ENCODE peak calls at places on chromosomes 11 and 22, in four cellular contexts. H is transverse colon, W is uterus, F is body of pancreas. R is an unnamed sample.
A peak's percentile ranks its signal among the peaks of the same experiment; 100 is the strongest.

GRCh38 chr11:64619811-64620285 is 28.8 kb downstream of the SLC22A12 start:
- DNase-seq in W (peak; percentile 86), H (peak; percentile 23), F (peak; percentile 80), R (peak; percentile 6)

GRCh38 chr11:128365044-128365443 is 222.3 kb downstream of the ETS1 start:
- DNase-seq in W (no peak), F (no peak), H (no peak), R (peak; percentile 73)

GRCh38 chr11:128610765-128611617 is 23.6 kb upstream of the ETS1 start:
- DNase-seq in F (no peak), H (peak; percentile 77), W (no peak), R (no peak)

GRCh38 chr11:104279587-104279986 is 115.6 kb upstream of the PDGFD start:
- DNase-seq in H (no peak), W (no peak), F (no peak), R (no peak)

GRCh38 chr22:46613606-46613997 is 6.6 kb upstream of the GRAMD4 start:
- DNase-seq in W (no peak), H (peak; percentile 40), F (no peak), R (no peak)

GRCh38 chr11:77619576-77620198 is 17.9 kb downstream of the CLNS1A start:
- DNase-seq in H (no peak), W (no peak), F (no peak), R (no peak)

GRCh38 chr22:37848587-37849088 is 581 bp upstream of the EIF3L start:
- DNase-seq in H (no peak), W (no peak), F (no peak), R (no peak)

GRCh38 chr11:130999992-131000770 is 83.9 kb upstream of the SNX19 start:
- DNase-seq in W (no peak), H (no peak), F (no peak), R (peak; percentile 90)

GRCh38 chr22:38924197-38924952 is 33.0 kb upstream of the APOBEC3A start:
- DNase-seq in W (peak; percentile 77), H (peak; percentile 88), F (peak; percentile 95), R (peak; percentile 68)

GRCh38 chr11:9017773-9018172 is 14.0 kb upstream of the NRIP3 start:
- DNase-seq in W (peak; percentile 56), F (peak; percentile 31), H (peak; percentile 39), R (no peak)

GRCh38 chr11:113278481-113278880 is 35.9 kb upstream of the TTC12 start:
- DNase-seq in W (no peak), H (no peak), F (no peak), R (no peak)

GRCh38 chr11:2940166-2940929 is 11.1 kb upstream of the PHLDA2 start:
- DNase-seq in F (peak; percentile 51), W (peak; percentile 25), H (peak; percentile 77), R (no peak)

GRCh38 chr11:76786053-76787014 is 3.2 kb downstream of the TSKU start:
- DNase-seq in W (no peak), H (no peak), F (peak; percentile 64), R (no peak)

GRCh38 chr11:124194696-124195418 is 11.7 kb downstream of the OR10D3 start:
- DNase-seq in W (no peak), F (peak; percentile 31), H (peak; percentile 65), R (peak; percentile 45)

GRCh38 chr11:2789791-2790580 is 90.2 kb upstream of the KCNQ1OT1 start:
- DNase-seq in W (peak; percentile 11), H (peak; percentile 4), F (peak; percentile 9), R (no peak)

GRCh38 chr11:76197941-76198640 is 8.2 kb downstream of the WNT11 start:
- DNase-seq in H (no peak), F (no peak), W (no peak), R (no peak)

GRCh38 chr22:19121631-19122142 is 525 bp downstream of the DGCR2 start:
- DNase-seq in F (peak; percentile 81), H (peak; percentile 64), W (peak; percentile 42), R (no peak)

GRCh38 chr22:16932577-16932976 is 75.4 kb downstream of the GAB4 start:
- DNase-seq in F (no peak), W (no peak), H (no peak), R (no peak)

DNA sequence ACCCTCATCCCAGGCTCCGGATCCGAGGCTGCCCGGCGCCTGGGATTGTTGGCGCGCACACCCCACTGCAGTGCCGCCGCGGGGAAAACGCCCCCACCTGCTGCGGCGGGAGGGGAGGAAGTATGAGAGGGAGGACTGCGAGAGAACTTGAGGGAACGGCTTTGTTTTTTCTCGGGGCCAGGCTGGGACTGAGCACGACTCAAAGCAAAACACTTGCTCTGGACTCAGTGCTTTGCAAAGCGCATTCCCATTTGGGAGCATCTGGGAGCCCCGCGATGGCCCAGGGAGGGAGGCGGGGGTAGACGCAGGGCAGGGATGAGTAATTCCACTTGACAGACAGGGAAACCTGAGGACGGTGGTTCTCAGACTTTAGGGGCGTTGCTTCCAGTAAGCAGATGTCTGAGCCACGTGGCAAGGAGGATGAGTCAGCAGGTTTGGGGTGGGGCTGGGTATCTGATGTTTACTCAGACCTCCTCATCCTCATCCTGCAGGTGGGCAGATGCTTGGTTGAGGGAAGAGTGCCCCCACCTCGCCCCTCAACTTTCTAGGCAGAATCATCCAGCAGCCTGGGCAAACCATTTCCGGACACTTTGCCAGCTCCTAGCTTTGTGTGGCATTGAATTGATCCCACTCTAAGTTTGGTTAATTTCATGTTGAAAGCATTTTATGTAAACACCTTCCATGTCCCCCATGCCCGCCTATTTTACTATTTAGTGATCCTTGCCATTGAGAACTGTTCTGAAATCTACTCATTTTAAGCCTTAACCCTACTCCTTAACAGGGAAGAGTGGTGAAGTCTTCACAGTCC is 1.5 kb downstream of the MIAT start:
- DNase-seq in W (peak; percentile 51), F (no peak), H (peak; percentile 68), R (peak; percentile 96)
- H3K4me3 ChIP-seq in W (no peak overlapping the region), F (no peak overlapping the region), H (peak overlapping the region; percentile 42), R (peak overlapping the region; percentile 35)

DNA sequence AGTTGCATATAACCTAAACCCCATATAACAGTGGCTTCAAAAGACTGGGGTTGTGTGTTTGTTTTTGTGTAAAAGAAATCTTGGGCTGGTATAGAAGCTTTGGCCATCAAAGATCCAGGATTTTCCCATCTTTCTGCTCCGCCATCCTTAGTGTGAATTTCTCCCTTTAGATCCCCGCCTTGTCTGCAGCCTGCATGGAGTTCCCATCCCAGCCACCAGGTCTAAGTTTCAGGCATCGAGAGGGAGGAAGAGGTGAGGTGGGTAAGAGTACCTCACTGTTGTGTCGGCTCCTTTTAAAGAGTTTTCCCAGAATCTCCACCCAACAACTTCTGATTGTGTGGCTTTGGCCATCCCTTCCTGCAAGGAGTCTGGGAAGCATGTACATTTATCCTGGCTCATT is 195.5 kb upstream of the SORL1-AS1 start:
- DNase-seq in H (no peak), W (no peak), F (no peak), R (no peak)
- TF ChIP-seq CTCF in H (no peak), W (no peak), F (no peak), R (no peak)

DNA sequence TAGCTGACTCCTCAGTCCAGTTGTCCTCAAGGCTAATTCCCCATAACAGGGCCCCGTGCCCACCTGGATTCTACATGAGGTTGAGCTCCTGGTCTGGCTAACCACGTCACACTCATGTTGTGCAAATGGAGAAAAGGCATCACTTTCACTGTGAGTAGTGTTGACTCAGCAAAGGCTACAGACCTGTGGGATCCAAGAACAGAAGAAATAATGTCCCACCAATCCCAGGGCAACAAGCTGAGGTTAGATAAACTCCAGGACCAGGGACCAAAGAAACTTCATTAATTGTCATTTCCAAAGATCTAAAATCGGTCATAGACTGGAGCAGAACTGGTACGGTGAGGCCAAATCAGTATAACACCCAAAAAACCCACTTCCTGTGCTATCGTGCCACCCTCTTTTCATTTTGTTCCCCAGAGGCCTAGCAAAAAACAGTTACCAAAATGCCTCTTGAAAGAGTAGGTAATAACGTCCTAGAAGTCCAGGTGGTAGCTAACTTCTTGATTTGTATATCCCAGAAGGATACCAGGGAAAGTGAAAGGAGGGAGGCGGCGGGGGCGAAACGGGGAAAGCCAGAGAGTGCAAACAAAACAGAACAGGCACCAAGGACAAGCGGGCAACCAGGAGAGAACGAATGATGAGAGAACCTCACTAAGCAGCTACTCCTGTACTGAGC is 1.4 kb downstream of the PCSK7 start:
- DNase-seq in W (no peak), F (no peak), H (no peak), R (no peak)
- H3K4me3 ChIP-seq in W (no peak overlapping the region), F (no peak overlapping the region), H (peak overlapping the region; percentile 99), R (peak overlapping the region; percentile 94)

GRCh38 chr22:24587251-24587650 is 5.6 kb downstream of the LRRC75B start:
- DNase-seq in H (no peak), W (no peak), F (no peak), R (no peak)

GRCh38 chr22:24583972-24584790 is 8.7 kb downstream of the LRRC75B start:
- DNase-seq in H (no peak), F (no peak), W (no peak), R (no peak)

GRCh38 chr22:24585461-24585860 is 7.4 kb downstream of the LRRC75B start:
- DNase-seq in W (no peak), F (no peak), H (no peak), R (no peak)

GRCh38 chr22:24584871-24585411 is 7.9 kb downstream of the LRRC75B start:
- DNase-seq in F (no peak), H (no peak), W (no peak), R (no peak)

GRCh38 chr22:24585927-24586546 is 6.8 kb downstream of the LRRC75B start:
- DNase-seq in W (no peak), F (no peak), H (no peak), R (no peak)
- TF ChIP-seq CTCF in W (no peak), F (no peak), H (no peak), R (no peak)

GRCh38 chr11:44985721-44986120 is 35.0 kb upstream of the TP53I11 start:
- DNase-seq in W (no peak), F (no peak), H (no peak), R (no peak)
- H3K4me3 ChIP-seq in W (no peak overlapping the region), F (no peak overlapping the region), H (no peak overlapping the region), R (no peak overlapping the region)

GRCh38 chr11:67060111-67060522 is 3.5 kb downstream of the RHOD start:
- DNase-seq in W (no peak), F (no peak), H (no peak), R (no peak)
- TF ChIP-seq CTCF in W (no peak), F (no peak), H (no peak), R (no peak)

GRCh38 chr11:35748644-35749043 is 86.1 kb downstream of the TRIM44 start:
- DNase-seq in F (no peak), H (no peak), W (no peak), R (no peak)

GRCh38 chr11:35740061-35740824 is 77.7 kb downstream of the TRIM44 start:
- DNase-seq in F (no peak), W (no peak), H (no peak), R (no peak)

GRCh38 chr11:35746356-35747153 is 84.0 kb downstream of the TRIM44 start:
- DNase-seq in F (no peak), H (no peak), W (no peak), R (no peak)

GRCh38 chr11:35747638-35748037 is 85.1 kb downstream of the TRIM44 start:
- DNase-seq in H (no peak), W (no peak), F (peak; percentile 55), R (no peak)

DNA sequence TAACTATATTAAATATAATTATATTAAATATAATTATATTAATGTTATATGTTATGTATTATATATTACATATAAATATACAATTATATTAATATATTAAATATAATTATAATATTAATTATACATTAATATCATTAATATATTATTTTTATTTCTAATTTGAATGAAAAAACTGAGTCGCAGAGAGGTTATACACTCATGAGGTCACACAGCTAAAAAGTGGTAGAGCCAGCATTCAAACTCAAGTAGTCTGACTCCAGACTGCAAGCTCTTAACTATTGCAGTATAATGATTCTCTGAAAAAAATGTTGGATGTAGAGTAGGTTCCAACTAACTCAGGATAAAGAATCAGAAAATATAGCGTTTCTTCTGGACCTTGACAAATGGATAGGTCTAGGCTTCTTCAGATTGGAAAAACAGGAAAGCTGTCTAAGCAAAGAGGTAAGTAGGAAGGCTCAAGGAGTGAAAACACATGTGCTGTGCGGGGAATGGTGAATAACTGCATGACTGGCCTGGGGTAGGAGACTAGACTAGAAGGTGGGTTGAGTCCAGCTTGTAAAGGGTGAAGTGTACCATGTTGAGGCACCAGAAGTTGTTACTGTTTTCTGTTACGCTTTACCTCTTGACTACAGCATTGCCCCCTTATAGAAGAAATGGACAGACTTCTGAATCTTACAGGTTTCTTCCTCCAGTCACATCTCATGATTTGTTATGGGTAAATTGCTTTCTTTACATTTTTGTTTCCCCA is 80.3 kb downstream of the TRIM44 start:
- DNase-seq in F (no peak), H (no peak), W (no peak), R (no peak)
- H3K4me3 ChIP-seq in F (no peak overlapping the region), H (no peak overlapping the region), W (no peak overlapping the region), R (no peak overlapping the region)